ENCODE peak calls at places on chromosomes 16 and 17, in four cellular contexts. M, K, H and R are unnamed samples.

GRCh38 chr17:40558300-40558584 is 7.0 kb downstream of the CCR7 start:
- DNase-seq in K (no peak), M (no peak), H (no peak), R (no peak)

GRCh38 chr16:30977502-30977901 is 7.5 kb upstream of the HSD3B7 start:
- DNase-seq in H (peak; percentile 64), K (no peak), M (no peak), R (peak; percentile 52)

GRCh38 chr17:29257756-29258155 is 11.1 kb downstream of the CRYBA1 start:
- DNase-seq in H (no peak), M (no peak), K (no peak), R (no peak)

GRCh38 chr16:28845173-28846079 is 722 bp downstream of the TUFM start:
- DNase-seq in H (peak; percentile 39), M (no peak), K (peak; percentile 64), R (peak; percentile 50)

GRCh38 chr16:2786061-2786825 is 1.1 kb downstream of the PRSS33 start:
- DNase-seq in K (no peak), H (no peak), M (no peak), R (no peak)

GRCh38 chr16:9895817-9896216 is 286.4 kb downstream of the GRIN2A start:
- DNase-seq in M (no peak), H (no peak), K (no peak), R (no peak)

GRCh38 chr17:63120406-63120805 is 154.4 kb downstream of the TANC2 start:
- DNase-seq in H (no peak), K (no peak), M (no peak), R (no peak)

GRCh38 chr16:71635632-71636031 is 9.6 kb downstream of the MARVELD3 start:
- DNase-seq in H (no peak), M (no peak), K (no peak), R (no peak)

GRCh38 chr16:47885489-47885888 is 270.3 kb downstream of the ABCC12 start:
- DNase-seq in H (no peak), M (no peak), K (no peak), R (no peak)

GRCh38 chr16:47888734-47889133 is 267.1 kb downstream of the ABCC12 start:
- DNase-seq in M (no peak), H (no peak), K (no peak), R (no peak)

GRCh38 chr16:47887496-47887895 is 268.3 kb downstream of the ABCC12 start:
- DNase-seq in H (no peak), K (no peak), M (no peak), R (peak; percentile 27)

GRCh38 chr16:47886631-47887415 is 269.0 kb downstream of the ABCC12 start:
- DNase-seq in K (no peak), M (no peak), H (no peak), R (no peak)

DNA sequence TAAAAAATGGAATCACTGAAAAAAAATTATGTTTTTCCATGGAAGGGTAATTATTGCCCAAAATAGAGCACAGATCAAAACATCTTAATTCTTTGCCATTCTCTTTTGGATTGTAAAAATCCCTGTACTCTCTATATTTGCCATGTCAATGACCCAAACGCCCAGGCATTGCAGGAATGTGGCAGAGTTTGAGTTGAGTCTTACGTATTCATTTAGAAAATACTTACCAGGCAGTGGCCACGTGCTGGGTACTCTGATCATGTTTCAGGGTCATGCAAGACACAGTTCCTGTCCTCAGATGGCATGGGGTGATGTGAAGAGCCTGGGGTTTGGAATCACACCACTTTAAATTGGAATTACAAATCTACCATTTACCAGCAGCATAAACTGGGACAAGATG is 267.7 kb downstream of the ABCC12 start:
- DNase-seq in H (no peak), M (no peak), K (peak; percentile 75), R (peak; percentile 74)
- TF ChIP-seq POLR2AphosphoS2 in H (no peak), M (no peak), K (no peak), R (no peak)

GRCh38 chr17:18157354-18157985 is 26.2 kb upstream of the ALKBH5 start:
- DNase-seq in M (no peak), K (no peak), H (no peak), R (no peak)
- H3K27ac ChIP-seq in M (no peak overlapping the region), K (no peak overlapping the region), H (no peak overlapping the region), R (no peak overlapping the region)

GRCh38 chr17:50817838-50818237 is 17.5 kb upstream of the WFIKKN2 start:
- DNase-seq in M (no peak), K (no peak), H (no peak), R (peak; percentile 51)
- TF ChIP-seq POLR2AphosphoS2 in M (no peak), K (no peak), H (no peak), R (no peak)

DNA sequence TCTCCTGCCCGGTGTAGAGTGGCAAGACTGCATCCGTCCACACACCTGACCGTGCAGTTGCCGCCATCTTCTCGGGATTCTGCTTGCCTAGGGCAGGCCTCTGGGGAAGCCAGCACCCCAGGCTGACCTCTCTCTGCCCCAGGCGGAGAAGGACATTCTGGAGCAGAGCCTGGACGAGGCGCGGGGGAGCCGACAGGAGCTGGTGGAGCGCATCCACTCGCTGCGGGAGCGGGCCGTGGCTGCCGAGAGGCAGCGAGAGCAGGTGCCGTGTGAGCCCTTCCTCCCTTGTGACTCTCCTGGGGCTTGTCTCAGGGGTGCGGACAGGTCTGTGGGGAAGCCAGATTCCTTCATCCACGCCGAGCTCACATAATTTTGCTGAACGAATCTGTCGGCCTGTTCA is 19.8 kb downstream of the CARD14 start:
- DNase-seq in H (no peak), K (no peak), M (no peak), R (no peak)
- H3K27ac ChIP-seq in H (no peak overlapping the region), K (no peak overlapping the region), M (no peak overlapping the region), R (no peak overlapping the region)

GRCh38 chr17:58284613-58285421 is 4.1 kb upstream of the MPO start:
- DNase-seq in H (no peak), M (no peak), K (no peak), R (no peak)
- TF ChIP-seq POLR2AphosphoS2 in H (no peak), M (no peak), K (no peak), R (no peak)

DNA sequence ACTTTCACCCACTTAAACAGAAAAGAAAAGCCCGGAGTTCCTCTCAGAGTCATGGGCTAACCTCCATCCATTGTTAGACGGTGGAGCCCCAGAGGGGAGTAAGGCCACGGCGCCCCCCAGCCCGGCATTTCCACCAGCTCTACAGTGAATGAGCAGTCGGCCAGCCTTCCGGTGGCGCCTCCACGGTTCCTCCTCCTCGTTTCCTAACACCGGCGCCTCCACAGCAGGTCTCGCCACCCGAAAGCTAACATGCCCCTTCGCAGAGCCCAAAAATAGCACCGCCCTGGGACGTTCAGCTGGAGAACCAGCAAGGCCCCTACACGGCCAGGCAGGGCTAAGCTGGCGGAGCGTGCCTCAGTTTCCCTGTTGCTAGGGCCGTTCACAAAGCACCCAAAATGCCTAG is 858 bp downstream of the MMD start:
- DNase-seq in H (peak; percentile 22), M (no peak), K (no peak), R (peak; percentile 41)
- H3K27ac ChIP-seq in H (peak overlapping the region; percentile 64), M (peak overlapping the region; percentile 91), K (peak overlapping the region; percentile 87), R (peak overlapping the region; percentile 92)

GRCh38 chr17:82300707-82301270 is 16.6 kb downstream of the CD7 start:
- DNase-seq in H (peak; percentile 59), M (no peak), K (no peak), R (peak; percentile 84)
- TF ChIP-seq POLR2AphosphoS2 in H (no peak), M (no peak), K (no peak), R (no peak)

GRCh38 chr17:66580178-66580577 is 254.7 kb upstream of the CACNG5 start:
- DNase-seq in H (no peak), M (no peak), K (peak; percentile 40), R (peak; percentile 26)
- H3K27ac ChIP-seq in H (no peak overlapping the region), M (no peak overlapping the region), K (no peak overlapping the region), R (peak overlapping the region; percentile 46)